ENCODE peak calls at places on chromosomes 6 and 20, in eight cellular contexts. W, O, Y, T, U, G, K and X are unnamed samples.

GRCh38 chr6:90648873-90649272 is 62.0 kb upstream of the MAP3K7 start:
- DNase-seq in T (no peak), K (no peak), O (no peak), U (no peak), G (no peak), W (no peak), Y (no peak), X (no peak)

GRCh38 chr6:111909238-111909637 is 36.0 kb upstream of the FYN start:
- DNase-seq in K (no peak), W (no peak), T (no peak), Y (no peak), G (no peak), O (no peak), U (no peak), X (no peak)

GRCh38 chr6:70124882-70125535 is 177.9 kb downstream of the COL9A1 start:
- DNase-seq in K (peak; percentile 38), O (no peak), W (no peak), Y (peak; percentile 46), G (no peak), T (peak; percentile 37), U (peak; percentile 26), X (no peak)

GRCh38 chr6:158050107-158050735 is 68.6 kb downstream of the SYNJ2 start:
- DNase-seq in O (no peak), T (no peak), U (no peak), G (no peak), K (no peak), W (no peak), Y (no peak), X (no peak)

GRCh38 chr6:14770572-14770971 is 475.3 kb upstream of the JARID2 start:
- DNase-seq in G (no peak), T (no peak), O (no peak), U (peak; percentile 38), Y (no peak), K (peak; percentile 81), W (no peak), X (no peak)

GRCh38 chr6:166595061-166595780 is 8.7 kb upstream of the RAMACL start:
- DNase-seq in G (no peak), U (peak; percentile 70), W (no peak), Y (peak; percentile 88), T (no peak), O (no peak), K (peak; percentile 67), X (peak; percentile 93)

GRCh38 chr6:134398453-134398852 is 80.5 kb upstream of the SGK1 start:
- DNase-seq in Y (no peak), O (no peak), W (no peak), G (no peak), K (no peak), U (no peak), T (no peak), X (no peak)

GRCh38 chr20:58078741-58079522 is 149.5 kb downstream of the ANKRD60 start:
- DNase-seq in K (peak; percentile 4), Y (peak; percentile 69), T (no peak), O (no peak), U (peak; percentile 52), W (no peak), G (no peak), X (peak; percentile 25)

GRCh38 chr20:51789434-51789833 is 12.9 kb downstream of the SALL4 start:
- DNase-seq in Y (no peak), U (no peak), T (no peak), K (no peak), G (no peak), O (no peak), W (no peak), X (no peak)

GRCh38 chr20:3646067-3646440 is 17.1 kb downstream of the GFRA4 start:
- DNase-seq in W (no peak), T (no peak), K (no peak), U (no peak), O (no peak), G (no peak), Y (no peak), X (no peak)